ENCODE peak calls at places on chromosome 21, in six cellular contexts. T is T follicular helper cell, K is left colon, O is brain microvascular endothelial cell, B is IMR-90, Y is Calu3. D is an unnamed sample.

GRCh38 chr21:26070121-26070520 is 100.4 kb downstream of the APP start:
- DNase-seq in O (no peak), Y (no peak), K (no peak), T (no peak), B (no peak), D (no peak)

GRCh38 chr21:45070970-45071369 is 3.4 kb upstream of the ADARB1 start:
- DNase-seq in O (no peak), Y (no peak), B (no peak), T (no peak), K (no peak), D (no peak)

GRCh38 chr21:14382486-14382834 is 486 bp downstream of the HSPA13 start:
- DNase-seq in K (no peak), Y (peak), O (peak), B (peak), T (no peak), D (no peak)

GRCh38 chr21:40516336-40516735 is 330.6 kb downstream of the DSCAM start:
- DNase-seq in O (no peak), Y (no peak), T (no peak), K (peak), B (no peak), D (no peak)

GRCh38 chr21:38839683-38840286 is 34.1 kb downstream of the ETS2 start:
- DNase-seq in K (no peak), B (peak), O (peak), T (no peak), Y (no peak), D (no peak)

GRCh38 chr21:43812139-43812821 is 22.9 kb downstream of the RRP1 start:
- DNase-seq in O (no peak), T (no peak), B (no peak), Y (no peak), K (peak), D (no peak)

GRCh38 chr21:38267991-38268858 is 11.4 kb downstream of the KCNJ15 start:
- DNase-seq in B (no peak), O (no peak), K (no peak), T (no peak), Y (no peak), D (no peak)

GRCh38 chr21:31622397-31622796 is 37.1 kb upstream of the SOD1 start:
- DNase-seq in O (no peak), K (no peak), B (no peak), T (no peak), Y (no peak), D (no peak)

GRCh38 chr21:36747114-36747814 is 48.3 kb downstream of the SIM2 start:
- DNase-seq in T (no peak), K (no peak), B (no peak), Y (peak), O (no peak), D (no peak)

GRCh38 chr21:35096959-35097358 is 47.9 kb upstream of the RUNX1 start:
- DNase-seq in Y (no peak), K (no peak), B (no peak), O (no peak), T (no peak), D (no peak)

GRCh38 chr21:32333953-32334673 is 35.5 kb downstream of the MRAP start:
- DNase-seq in K (no peak), Y (no peak), T (no peak), O (no peak), B (no peak), D (no peak)

GRCh38 chr21:45818904-45819285 is 162.7 kb upstream of the COL6A1 start:
- DNase-seq in B (peak), K (no peak), O (peak), T (peak), Y (peak), D (peak)

GRCh38 chr21:44405948-44406872 is 49.1 kb upstream of the LRRC3 start:
- DNase-seq in T (no peak), O (peak), Y (no peak), B (no peak), K (no peak), D (no peak)

GRCh38 chr21:16522512-16522911 is 792.7 kb downstream of the USP25 start:
- DNase-seq in Y (no peak), O (no peak), K (no peak), T (no peak), B (peak), D (no peak)